ENCODE peak calls at places on chromosomes 6 and 20, in four cellular contexts. U, G, W and B are unnamed samples. For H3K4me1, the result is how much of the 10 kb centered on the place peaks cover.

GRCh38 chr20:137668-138131 is 4.7 kb upstream of the DEFB126 start:
- DNase-seq in W (no peak), G (no peak), U (no peak), B (no peak)

GRCh38 chr6:52929321-52930164 is 20.0 kb upstream of the GSTA3 start:
- DNase-seq in G (no peak), U (peak), W (no peak), B (no peak)

GRCh38 chr6:68042339-68043121 is 592.6 kb upstream of the ADGRB3 start:
- DNase-seq in G (no peak), W (no peak), U (no peak), B (no peak)

GRCh38 chr6:114362957-114363356 is 20.1 kb upstream of the HS3ST5 start:
- DNase-seq in G (no peak), U (no peak), W (no peak), B (peak)

GRCh38 chr20:24418731-24419130 is 50.7 kb upstream of the SYNDIG1 start:
- DNase-seq in U (no peak), G (no peak), W (no peak), B (no peak)

GRCh38 chr6:57021086-57021720 is 25.3 kb upstream of the KIAA1586 start:
- DNase-seq in U (no peak), G (no peak), W (no peak), B (peak)

GRCh38 chr20:19212524-19213502 is at the start of gene SLC24A3:
- DNase-seq in G (no peak), W (no peak), U (peak), B (no peak)

GRCh38 chr20:51643390-51643789 is 100.9 kb upstream of the NFATC2 start:
- DNase-seq in W (no peak), U (no peak), G (no peak), B (no peak)

GRCh38 chr6:31729515-31729978 is 448 bp upstream of the DDAH2 start:
- DNase-seq in G (peak), W (peak), U (peak), B (no peak)

GRCh38 chr6:52108128-52108527 is 20.7 kb upstream of the PKHD1 start:
- DNase-seq in W (no peak), G (no peak), U (no peak), B (no peak)

GRCh38 chr20:57450419-57450818 is 59.2 kb downstream of the RBM38 start:
- DNase-seq in W (no peak), G (peak), U (peak), B (no peak)

GRCh38 chr6:88422831-88423230 is 256.7 kb upstream of the CNR1 start:
- DNase-seq in G (no peak), U (no peak), W (no peak), B (peak)

GRCh38 chr6:101543796-101544195 is 150.3 kb downstream of the GRIK2 start:
- DNase-seq in W (no peak), G (no peak), U (no peak), B (no peak)

GRCh38 chr6:133235219-133235618 is 5.9 kb upstream of the EYA4 start:
- DNase-seq in G (no peak), W (no peak), U (no peak), B (no peak)

GRCh38 chr20:16846011-16846410 is 97.9 kb downstream of the OTOR start:
- DNase-seq in U (no peak), W (no peak), G (no peak), B (no peak)

GRCh38 chr20:12358006-12358654 is 440.4 kb downstream of the BTBD3 start:
- DNase-seq in U (no peak), G (no peak), W (no peak), B (peak)

GRCh38 chr20:62662422-62662821 is 20.1 kb downstream of the SLCO4A1 start:
- DNase-seq in W (no peak), G (no peak), U (no peak), B (no peak)

GRCh38 chr20:48584391-48585249 is 243.2 kb downstream of the PREX1 start:
- DNase-seq in W (no peak), U (no peak), G (no peak), B (no peak)

GRCh38 chr6:73024598-73024997 is 200.7 kb downstream of the KHDC1L start:
- DNase-seq in W (no peak), U (no peak), G (no peak), B (no peak)

GRCh38 chr20:25009218-25010145 is 16.9 kb upstream of the APMAP start:
- DNase-seq in W (no peak), G (no peak), U (peak), B (no peak)

GRCh38 chr20:64133951-64134407 is 26.6 kb upstream of the NPBWR2 start:
- DNase-seq in G (no peak), U (peak), W (no peak), B (no peak)

GRCh38 chr6:21750479-21751018 is 157.0 kb downstream of the SOX4 start:
- DNase-seq in U (no peak), G (no peak), W (no peak), B (no peak)

DNA sequence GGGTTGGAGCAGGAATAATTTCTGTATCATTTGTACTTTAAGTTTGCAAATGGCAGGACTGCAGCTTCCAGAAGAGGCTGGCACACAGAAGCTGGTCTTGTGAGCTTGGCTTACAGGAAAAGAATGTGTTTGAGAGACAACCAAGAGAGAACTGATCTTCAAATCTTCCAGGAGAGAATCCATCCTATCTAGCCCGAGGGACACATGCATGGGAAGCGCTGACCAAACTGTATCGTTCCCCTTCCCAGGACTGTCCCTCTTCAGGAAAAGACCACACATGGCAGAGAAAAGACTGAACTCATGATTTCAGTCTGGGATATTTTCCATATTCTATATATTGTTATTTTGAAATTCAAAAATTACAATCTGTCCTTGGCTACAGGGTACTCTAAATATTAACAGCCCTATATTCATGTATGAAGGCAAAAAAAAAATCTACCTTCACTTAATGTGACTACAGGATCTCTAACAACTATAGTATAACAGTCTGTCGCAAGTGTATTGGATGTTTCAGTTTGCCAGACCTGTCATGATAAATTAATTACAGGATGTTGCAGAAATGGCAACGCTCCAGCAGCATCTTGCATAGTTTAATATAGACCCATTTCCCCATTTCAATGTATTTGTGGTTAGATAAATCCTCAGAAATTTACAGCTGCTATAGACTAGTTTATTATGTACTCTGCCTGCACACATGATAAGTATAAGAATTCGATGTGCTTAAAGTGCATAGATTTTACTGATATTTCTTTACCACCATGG is 99.4 kb downstream of the MYB start:
- DNase-seq in W (no peak), U (no peak), G (no peak), B (no peak)
- H3K4me3 ChIP-seq in W (no peak), U (no peak), G (no peak), B (no peak)

DNA sequence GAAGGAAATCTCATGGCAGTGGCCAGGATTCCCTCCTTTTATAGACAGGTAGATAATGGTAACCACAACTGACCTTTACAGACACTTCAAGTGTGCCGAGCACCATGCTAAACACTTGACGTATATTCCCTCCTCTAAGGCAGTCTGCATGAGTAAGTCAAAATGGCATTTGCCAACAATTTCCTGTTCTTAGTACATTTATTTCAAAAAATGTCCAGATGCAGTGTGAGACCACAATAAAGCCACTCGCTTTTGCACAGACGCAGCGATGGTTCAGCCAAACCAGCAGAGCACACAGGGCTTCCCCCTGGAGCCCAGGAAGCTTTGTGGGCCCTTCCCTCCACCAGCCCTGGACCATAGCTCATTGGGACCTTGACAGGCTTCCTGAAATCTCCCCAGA is 16.4 kb upstream of the GPR6 start:
- DNase-seq in G (no peak), U (no peak), W (no peak), B (no peak)
- H3K27ac ChIP-seq in G (no peak), U (no peak), W (no peak), B (no peak)

DNA sequence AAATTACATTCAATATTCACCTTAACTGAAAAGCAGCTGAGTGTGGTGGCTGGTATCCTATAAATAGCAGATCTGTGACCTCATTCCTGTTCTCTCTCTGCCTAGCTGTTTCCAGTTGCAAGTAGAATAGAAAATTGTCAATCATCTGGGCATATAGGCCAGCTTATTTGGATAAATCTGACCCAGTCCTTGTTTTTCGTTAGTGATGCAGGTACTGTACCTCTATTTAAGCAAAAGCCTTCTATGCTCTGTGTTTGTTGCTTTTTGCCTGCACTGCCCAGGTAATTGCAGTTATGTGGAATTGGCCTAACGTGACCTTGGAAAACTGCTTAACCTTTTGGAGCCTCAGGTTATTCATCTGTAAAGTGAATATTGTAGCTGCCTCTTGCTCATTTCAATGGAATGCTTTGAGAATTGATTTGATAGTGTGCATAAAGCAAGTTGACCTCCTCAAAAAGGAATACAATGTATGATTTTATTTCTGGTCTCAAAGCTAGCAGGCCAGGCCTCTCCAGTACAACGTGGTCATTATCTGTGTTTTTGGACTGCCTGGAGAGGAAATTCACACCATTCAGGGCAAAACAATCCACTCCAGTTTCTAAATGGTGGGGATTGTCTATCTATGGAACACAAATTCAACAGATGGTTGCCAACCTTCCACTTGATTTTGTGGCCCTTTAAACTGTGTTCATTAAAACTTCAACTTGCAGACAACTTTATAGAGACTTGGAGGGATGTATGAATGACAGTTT is 508.7 kb upstream of the CITED2 start:
- DNase-seq in G (no peak), U (no peak), W (no peak), B (no peak)
- H3K4me1 ChIP-seq in G (under half), U (under half), W (under half), B (under half)

DNA sequence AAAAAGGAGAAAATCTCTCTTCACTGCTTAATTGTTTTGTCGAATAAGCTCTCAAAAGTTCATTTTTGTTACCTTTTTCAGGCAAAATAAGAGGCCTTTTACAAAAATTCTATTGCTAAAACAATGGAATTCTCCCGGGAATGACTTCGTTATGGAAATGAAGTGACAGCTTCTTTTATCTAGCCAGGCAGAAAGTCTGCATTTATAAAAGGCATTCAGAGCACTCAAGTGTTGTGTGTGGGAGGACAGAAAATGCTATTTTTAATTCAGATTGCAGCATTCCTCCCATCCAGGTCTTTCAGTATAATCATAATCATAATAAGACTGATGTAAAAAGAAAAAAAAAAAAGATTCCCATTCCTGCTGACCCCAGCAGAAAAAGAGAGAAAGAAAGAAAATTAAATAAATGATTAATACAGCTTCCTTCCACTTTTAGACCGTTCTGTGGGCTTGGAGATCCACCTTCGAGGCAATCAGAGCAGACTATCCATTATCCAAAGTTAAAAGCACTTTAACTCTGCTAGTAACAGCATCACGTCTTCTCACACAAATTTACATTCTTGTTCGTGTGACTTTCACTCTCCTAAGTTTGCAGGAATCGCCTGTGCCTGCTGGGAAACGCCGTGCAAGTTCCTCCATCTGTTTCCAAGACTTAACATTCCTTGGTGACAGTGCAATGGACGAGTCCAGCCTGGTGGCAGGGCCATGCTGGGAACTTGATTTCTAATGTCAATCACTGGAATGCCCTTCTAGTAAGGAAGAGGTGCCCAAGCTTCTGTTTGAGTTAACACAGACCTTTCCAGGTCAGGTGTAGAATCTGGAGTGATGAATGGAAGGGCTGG is 258.8 kb downstream of the GMPR start:
- DNase-seq in W (no peak), G (no peak), U (no peak), B (no peak)
- H3K4me3 ChIP-seq in W (no peak), G (no peak), U (no peak), B (no peak)

GRCh38 chr20:11219192-11219591 is 545.4 kb upstream of the JAG1 start:
- DNase-seq in G (no peak), W (no peak), U (no peak), B (no peak)

GRCh38 chr20:11217322-11217989 is 543.7 kb upstream of the JAG1 start:
- DNase-seq in G (no peak), U (no peak), W (no peak), B (no peak)

GRCh38 chr20:11218035-11218680 is 544.4 kb upstream of the JAG1 start:
- DNase-seq in U (no peak), W (no peak), G (no peak), B (no peak)

GRCh38 chr20:11214281-11214680 is 540.5 kb upstream of the JAG1 start:
- DNase-seq in U (no peak), W (no peak), G (no peak), B (no peak)

GRCh38 chr20:11216451-11217314 is 542.9 kb upstream of the JAG1 start:
- DNase-seq in U (no peak), W (no peak), G (no peak), B (no peak)
- H3K27ac ChIP-seq in U (peak), W (no peak), G (no peak), B (no peak)

DNA sequence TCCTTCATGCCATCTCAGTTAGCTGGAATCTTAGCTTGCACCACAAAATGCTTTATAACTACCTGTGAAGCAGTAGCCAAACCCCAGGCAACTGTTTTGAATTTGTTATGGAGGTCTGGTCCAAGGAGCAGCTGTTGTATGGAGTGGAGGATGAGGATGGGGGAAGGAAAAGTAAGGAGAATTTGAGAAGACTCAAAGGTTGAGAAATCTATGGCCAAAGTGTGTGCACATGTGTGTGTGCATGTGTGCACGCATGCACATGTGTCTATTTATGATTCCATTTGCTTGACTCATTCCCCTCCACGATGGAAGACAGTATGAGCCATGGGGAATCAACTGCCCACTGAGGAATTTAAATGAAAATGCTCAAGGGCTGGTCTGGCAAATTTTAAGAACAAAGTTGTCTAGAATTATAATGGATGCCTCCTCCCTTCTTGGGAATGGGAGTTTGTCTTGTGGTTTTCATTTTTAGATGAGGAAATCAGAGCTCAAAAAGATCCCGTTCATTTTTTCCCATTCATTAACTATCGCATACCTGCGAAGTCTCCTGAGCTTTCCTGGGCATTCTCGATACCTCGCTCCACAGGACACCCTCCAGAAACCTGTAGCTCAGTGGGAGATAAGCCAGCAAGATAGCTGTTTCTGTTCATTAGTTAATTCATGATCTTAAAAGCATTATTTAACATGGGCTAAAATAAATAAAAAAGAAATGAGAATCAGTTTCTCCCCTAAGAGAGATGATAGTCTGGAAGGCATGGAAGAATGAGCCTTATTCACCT is 152.3 kb upstream of the NEDD9 start:
- DNase-seq in W (no peak), G (no peak), U (no peak), B (no peak)
- H3K4me1 ChIP-seq in W (under half), G (under half), U (under half), B (under half)